ENCODE peak calls at places on chromosomes 5 and 9, in four cellular contexts. D, C, B and U are unnamed samples.
A peak's percentile ranks its signal among the peaks of the same experiment; 100 is the strongest.

GRCh38 chr9:135258461-135258860 is 171.0 kb downstream of the OLFM1 start:
- DNase-seq in B (no peak), D (no peak), C (no peak), U (no peak)

GRCh38 chr5:88741964-88742363 is 141.0 kb downstream of the MEF2C start:
- DNase-seq in B (no peak), D (no peak), C (no peak), U (no peak)

GRCh38 chr9:125241863-125242739 is 958 bp upstream of the HSPA5 start:
- DNase-seq in C (no peak), D (peak; percentile 65), B (peak; percentile 29), U (peak; percentile 34)

GRCh38 chr5:56314536-56314935 is 81.4 kb upstream of the ANKRD55 start:
- DNase-seq in B (peak; percentile 38), D (no peak), C (no peak), U (no peak)

GRCh38 chr5:59348189-59348588 is 545.3 kb downstream of the PDE4D start:
- DNase-seq in C (no peak), D (no peak), B (no peak), U (no peak)

GRCh38 chr5:155833282-155833681 is 493.7 kb upstream of the SGCD start:
- DNase-seq in B (no peak), C (no peak), D (no peak), U (no peak)

GRCh38 chr5:15500326-15500958 is 462 bp downstream of the FBXL7 start:
- DNase-seq in D (peak; percentile 78), C (peak; percentile 10), B (peak; percentile 75), U (peak; percentile 40)

GRCh38 chr5:32790411-32790951 is 79.4 kb downstream of the NPR3 start:
- DNase-seq in D (no peak), C (no peak), B (no peak), U (no peak)

GRCh38 chr5:9445989-9446388 is 99.9 kb downstream of the SEMA5A start:
- DNase-seq in B (no peak), C (no peak), D (no peak), U (no peak)

GRCh38 chr5:121987685-121988073 is 25.9 kb downstream of the SRFBP1 start:
- DNase-seq in C (no peak), D (no peak), B (no peak), U (no peak)

GRCh38 chr5:39517800-39518199 is 93.0 kb upstream of the DAB2 start:
- DNase-seq in C (no peak), B (no peak), D (no peak), U (no peak)

GRCh38 chr9:95008151-95008771 is 281.8 kb downstream of the AOPEP start:
- DNase-seq in D (peak; percentile 46), C (peak; percentile 13), B (no peak), U (no peak)

GRCh38 chr5:102617187-102617856 is 118.5 kb upstream of the SLCO6A1 start:
- DNase-seq in B (no peak), C (no peak), D (no peak), U (peak; percentile 29)

GRCh38 chr9:129459550-129460322 is 161.2 kb downstream of the C9orf50 start:
- DNase-seq in C (no peak), B (no peak), D (no peak), U (no peak)

GRCh38 chr9:97840521-97840920 is 12.5 kb upstream of the FOXE1 start:
- DNase-seq in B (no peak), C (no peak), D (no peak), U (no peak)

GRCh38 chr5:134758504-134759341 is at the start of gene DDX46:
- DNase-seq in C (peak; percentile 96), D (peak; percentile 97), B (peak; percentile 94), U (peak; percentile 99)

GRCh38 chr5:58929726-58930125 is 346.9 kb downstream of the RAB3C start:
- DNase-seq in D (no peak), C (no peak), B (no peak), U (no peak)

GRCh38 chr5:95900383-95900958 is 61.2 kb downstream of the ELL2 start:
- DNase-seq in B (no peak), D (no peak), C (no peak), U (no peak)

GRCh38 chr9:134666801-134667200 is 25.2 kb downstream of the COL5A1 start:
- DNase-seq in B (no peak), D (no peak), C (no peak), U (no peak)

GRCh38 chr5:95669540-95669939 is 13.3 kb downstream of the SPATA9 start:
- DNase-seq in C (no peak), B (peak; percentile 40), D (peak; percentile 88), U (no peak)

GRCh38 chr5:75734913-75735789 is 17.9 kb upstream of the POC5 start:
- DNase-seq in C (peak; percentile 30), D (no peak), B (no peak), U (no peak)

GRCh38 chr5:79816014-79816413 is 126.4 kb downstream of the CMYA5 start:
- DNase-seq in C (no peak), D (no peak), B (no peak), U (no peak)

GRCh38 chr5:99586878-99587277 is 658.1 kb upstream of the CHD1 start:
- DNase-seq in D (no peak), B (no peak), C (no peak), U (no peak)

GRCh38 chr9:83623634-83623991 is 670 bp downstream of the IDNK start:
- DNase-seq in D (no peak), C (peak; percentile 65), B (no peak), U (no peak)

GRCh38 chr5:57700072-57700471 is 217.5 kb upstream of the ACTBL2 start:
- DNase-seq in C (no peak), D (no peak), B (no peak), U (no peak)

GRCh38 chr5:176908677-176909358 is 9.7 kb upstream of the HK3 start:
- DNase-seq in C (no peak), B (no peak), D (no peak), U (no peak)